ENCODE peak calls at places on chromosomes 12 and 14, in nine cellular contexts. Z, E, W, Q, N, C, R, H and F are unnamed samples.

GRCh38 chr12:62726471-62726980 is 208.4 kb downstream of the PPM1H start:
- DNase-seq in R (no peak), W (no peak), Q (no peak), Z (no peak), N (no peak), H (no peak), C (no peak), E (no peak), F (no peak)

GRCh38 chr12:27359578-27360340 is 27.1 kb downstream of the BMAL2 start:
- DNase-seq in W (no peak), Z (no peak), H (peak), Q (no peak), N (no peak), E (no peak), R (no peak), C (no peak), F (no peak)

GRCh38 chr12:116495260-116495659 is 63.9 kb upstream of the MAP1LC3B2 start:
- DNase-seq in N (no peak), W (peak), E (no peak), C (no peak), Q (no peak), H (no peak), Z (no peak), R (peak), F (no peak)

GRCh38 chr14:74932401-74932901 is 9.4 kb upstream of the RPS6KL1 start:
- DNase-seq in H (no peak), W (no peak), Z (no peak), N (no peak), Q (no peak), C (no peak), E (no peak), R (no peak), F (no peak)

GRCh38 chr14:45526715-45527549 is 273.9 kb upstream of the MIS18BP1 start:
- DNase-seq in Q (no peak), C (no peak), Z (peak), H (peak), E (peak), R (peak), W (peak), N (peak), F (peak)

GRCh38 chr12:8668441-8668840 is 5.8 kb upstream of the MFAP5 start:
- DNase-seq in E (no peak), R (no peak), Z (no peak), N (no peak), W (no peak), H (no peak), C (no peak), Q (no peak), F (no peak)

GRCh38 chr12:132325733-132326130 is 3.7 kb downstream of the GALNT9 start:
- DNase-seq in E (no peak), R (no peak), H (no peak), N (no peak), W (no peak), C (no peak), Z (no peak), Q (no peak), F (no peak)

GRCh38 chr12:32988982-32989381 is 92.4 kb upstream of the PKP2 start:
- DNase-seq in H (no peak), Q (no peak), C (no peak), N (no peak), E (peak), R (no peak), W (no peak), Z (no peak), F (no peak)

GRCh38 chr12:32104572-32105355 is 1.9 kb upstream of the BICD1 start:
- DNase-seq in Z (no peak), W (no peak), C (peak), H (no peak), R (no peak), E (no peak), N (no peak), Q (no peak), F (no peak)

GRCh38 chr12:45122776-45123380 is 72.0 kb upstream of the DBX2 start:
- DNase-seq in C (no peak), W (peak), R (no peak), Q (peak), H (peak), E (peak), Z (peak), N (no peak), F (peak)

GRCh38 chr14:93892923-93893549 is 34.1 kb upstream of the FAM181A start:
- DNase-seq in W (peak), Z (peak), Q (peak), N (no peak), R (peak), E (peak), H (peak), C (peak), F (peak)

GRCh38 chr12:117441751-117442150 is 80.3 kb upstream of the NOS1 start:
- DNase-seq in Z (no peak), Q (no peak), N (no peak), W (no peak), E (peak), R (peak), H (no peak), C (no peak), F (no peak)

GRCh38 chr12:123597100-123597499 is 4.8 kb upstream of the DDX55 start:
- DNase-seq in H (no peak), Q (no peak), N (no peak), E (no peak), C (no peak), Z (no peak), R (no peak), W (no peak), F (no peak)

GRCh38 chr12:121515615-121516014 is 65.2 kb downstream of the KDM2B start:
- DNase-seq in C (no peak), Z (no peak), Q (no peak), R (no peak), E (no peak), W (no peak), N (no peak), H (peak), F (no peak)

GRCh38 chr12:10167588-10167987 is 4.3 kb downstream of the OLR1 start:
- DNase-seq in R (no peak), C (no peak), Z (no peak), Q (no peak), E (no peak), N (no peak), H (peak), W (no peak), F (peak)

GRCh38 chr12:117491711-117492110 is 130.3 kb upstream of the NOS1 start:
- DNase-seq in W (no peak), Z (no peak), N (no peak), R (no peak), Q (no peak), C (no peak), E (no peak), H (no peak), F (no peak)

GRCh38 chr12:116924558-116925453 is 14.1 kb downstream of the FBXW8 start:
- DNase-seq in Z (no peak), W (peak), C (no peak), N (peak), H (peak), E (no peak), Q (no peak), R (no peak), F (peak)

GRCh38 chr12:93676408-93677194 is 574 bp upstream of the CRADD start:
- DNase-seq in R (no peak), Z (no peak), C (no peak), N (no peak), H (no peak), W (no peak), E (no peak), Q (no peak), F (no peak)

GRCh38 chr12:123512838-123513665 is 20.5 kb downstream of the RILPL1 start:
- DNase-seq in Z (no peak), R (no peak), N (no peak), W (no peak), Q (no peak), H (no peak), E (peak), C (no peak), F (no peak)

GRCh38 chr14:64696355-64696844 is 7.8 kb upstream of the PLEKHG3 start:
- DNase-seq in W (no peak), C (no peak), H (no peak), Z (no peak), Q (no peak), N (no peak), E (peak), R (no peak), F (no peak)

GRCh38 chr12:9651265-9651729 is 18.2 kb upstream of the CLEC2D start:
- DNase-seq in E (no peak), Q (no peak), N (no peak), Z (no peak), C (no peak), R (no peak), W (no peak), H (no peak), F (peak)

GRCh38 chr12:98062464-98063245 is 452.7 kb upstream of the TMPO start:
- DNase-seq in Q (no peak), N (no peak), C (no peak), H (no peak), E (no peak), R (no peak), W (no peak), Z (no peak), F (no peak)

GRCh38 chr12:3578557-3578956 is 87.6 kb downstream of the PRMT8 start:
- DNase-seq in C (no peak), W (no peak), H (no peak), R (no peak), Q (no peak), N (no peak), E (no peak), Z (no peak), F (no peak)

GRCh38 chr12:131963381-131963780 is 13.6 kb downstream of the EP400 start:
- DNase-seq in R (no peak), H (no peak), E (peak), N (no peak), C (peak), Z (no peak), W (no peak), Q (no peak), F (no peak)

GRCh38 chr12:46267618-46268348 is 1.1 kb downstream of the SLC38A1 start:
- DNase-seq in E (no peak), N (no peak), Z (peak), H (no peak), R (no peak), Q (no peak), C (peak), W (no peak), F (no peak)

GRCh38 chr12:109111775-109112491 is 4.5 kb upstream of the ACACB start:
- DNase-seq in R (peak), W (peak), Q (no peak), E (peak), C (peak), Z (peak), N (no peak), H (peak), F (no peak)

GRCh38 chr14:79254069-79254775 is 957.1 kb downstream of the DIO2 start:
- DNase-seq in C (no peak), W (no peak), Q (no peak), Z (no peak), H (no peak), E (no peak), R (no peak), N (no peak), F (no peak)

GRCh38 chr12:112190626-112191025 is 65.3 kb downstream of the TRAFD1 start:
- DNase-seq in W (no peak), H (no peak), C (no peak), E (no peak), Q (no peak), R (no peak), Z (no peak), N (no peak), F (no peak)

GRCh38 chr12:77047341-77048202 is 17.8 kb downstream of the E2F7 start:
- DNase-seq in W (no peak), H (no peak), Q (no peak), Z (no peak), E (no peak), R (no peak), N (no peak), C (no peak), F (no peak)

GRCh38 chr14:68295316-68295816 is 475.8 kb downstream of the RAD51B start:
- DNase-seq in Q (no peak), Z (no peak), E (no peak), H (peak), N (no peak), C (peak), W (peak), R (no peak), F (no peak)

GRCh38 chr12:116931665-116932064 is 20.9 kb downstream of the FBXW8 start:
- DNase-seq in C (no peak), W (no peak), E (no peak), H (no peak), Z (no peak), N (no peak), R (no peak), Q (no peak), F (no peak)

GRCh38 chr12:111767362-111768158 is 827 bp downstream of the ALDH2 start:
- DNase-seq in N (no peak), E (peak), Z (peak), H (peak), Q (no peak), C (no peak), R (peak), W (peak), F (no peak)

GRCh38 chr14:90968025-90968424 is 92.4 kb downstream of the RPS6KA5 start:
- DNase-seq in C (no peak), R (no peak), E (no peak), W (no peak), N (no peak), H (no peak), Z (no peak), Q (no peak), F (peak)

GRCh38 chr14:90971687-90972086 is 88.8 kb downstream of the RPS6KA5 start:
- DNase-seq in E (no peak), H (no peak), Q (no peak), N (no peak), Z (no peak), C (no peak), W (no peak), R (no peak), F (no peak)

GRCh38 chr14:90969493-90970166 is 90.8 kb downstream of the RPS6KA5 start:
- DNase-seq in Z (no peak), C (no peak), N (no peak), E (no peak), H (no peak), Q (no peak), W (peak), R (no peak), F (peak)

GRCh38 chr14:90966493-90966892 is 93.9 kb downstream of the RPS6KA5 start:
- DNase-seq in Z (no peak), C (no peak), H (no peak), Q (no peak), E (no peak), W (no peak), N (no peak), R (no peak), F (no peak)

GRCh38 chr14:90970167-90970600 is 90.3 kb downstream of the RPS6KA5 start:
- DNase-seq in N (no peak), H (no peak), C (no peak), W (peak), Q (no peak), Z (no peak), R (no peak), E (no peak), F (peak)
- TF ChIP-seq REST in N (no peak), H (no peak), C (no peak), W (no peak), Q (no peak), Z (no peak), R (no peak), E (no peak), F (no peak)

GRCh38 chr14:41285193-41285748 is 321.4 kb upstream of the LRFN5 start:
- DNase-seq in C (no peak), H (peak), E (peak), R (no peak), N (no peak), Q (no peak), W (no peak), Z (no peak), F (no peak)

DNA sequence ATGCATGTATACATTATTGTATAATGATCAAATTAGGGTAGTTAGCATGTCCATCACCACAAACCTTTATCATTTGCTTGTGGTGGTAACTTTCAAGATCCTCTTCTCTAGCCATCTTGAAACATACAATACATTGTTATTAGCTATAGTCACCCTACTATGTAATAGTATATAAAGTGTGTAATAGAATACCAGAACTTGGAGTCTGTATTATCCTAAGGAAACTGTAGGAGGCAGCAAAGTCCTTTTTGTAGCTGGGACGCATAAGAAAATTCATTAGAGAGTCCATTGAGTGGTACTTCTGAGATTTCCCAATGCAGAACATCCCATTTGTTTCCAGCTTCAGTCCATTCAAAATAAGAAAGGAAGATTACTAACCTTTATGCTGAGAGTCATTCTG is 325.9 kb upstream of the LRFN5 start:
- DNase-seq in R (no peak), Q (no peak), W (no peak), N (no peak), H (no peak), C (no peak), E (peak), Z (no peak), F (no peak)
- TF ChIP-seq CTCF in R (no peak), Q (peak), W (no peak), N (peak), H (peak), C (no peak), E (peak), Z (peak), F (no peak)

GRCh38 chr12:92146497-92146828 is 817 bp upstream of the BTG1 start:
- DNase-seq in Z (no peak), N (no peak), W (no peak), C (no peak), E (no peak), Q (no peak), H (no peak), R (no peak), F (no peak)

GRCh38 chr12:92147491-92147890 is 1.8 kb upstream of the BTG1 start:
- DNase-seq in C (no peak), Z (no peak), N (no peak), H (no peak), R (no peak), E (no peak), W (no peak), Q (no peak), F (no peak)

GRCh38 chr12:92145731-92146496 is at the start of gene BTG1:
- DNase-seq in N (peak), Q (peak), Z (peak), R (peak), H (peak), C (peak), E (peak), W (peak), F (peak)

GRCh38 chr12:92145481-92145730 is 240 bp downstream of the BTG1 start:
- DNase-seq in R (no peak), N (no peak), W (no peak), Q (no peak), Z (no peak), E (no peak), H (no peak), C (no peak), F (no peak)

GRCh38 chr12:92146865-92147264 is 1.2 kb upstream of the BTG1 start:
- DNase-seq in W (no peak), Q (no peak), C (no peak), E (no peak), R (no peak), N (no peak), Z (peak), H (no peak), F (no peak)
- H3K27ac ChIP-seq in W (no peak), Q (peak), C (peak), E (peak), R (peak), N (peak), Z (peak), H (no peak), F (peak)

GRCh38 chr12:11894890-11895289 is 175.8 kb upstream of the BCL2L14 start:
- DNase-seq in W (no peak), C (no peak), Z (no peak), N (peak), H (no peak), E (no peak), Q (no peak), R (no peak), F (no peak)
- TF ChIP-seq REST in W (no peak), C (no peak), Z (no peak), N (no peak), H (no peak), E (no peak), Q (no peak), R (no peak), F (no peak)

GRCh38 chr12:71663561-71664410 is at the start of the genes THAP2 and ZFC3H1:
- DNase-seq in W (peak), E (peak), H (peak), C (peak), R (peak), N (peak), Q (peak), Z (peak), F (peak)
- TF ChIP-seq CTCF in W (no peak), E (no peak), H (peak), C (peak), R (peak), N (peak), Q (peak), Z (peak), F (no peak)

GRCh38 chr12:67910360-67911292 is 78.6 kb upstream of the IFNG-AS1 start:
- DNase-seq in W (no peak), R (peak), N (no peak), H (no peak), C (no peak), Q (no peak), E (no peak), Z (no peak), F (no peak)
- H3K27ac ChIP-seq in W (no peak), R (peak), N (no peak), H (no peak), C (no peak), Q (no peak), E (no peak), Z (peak), F (no peak)

GRCh38 chr12:114799574-114800487 is 115.9 kb upstream of the TBX3 start:
- DNase-seq in H (peak), C (no peak), E (no peak), Z (no peak), Q (no peak), R (no peak), W (peak), N (no peak), F (no peak)
- TF ChIP-seq REST in H (no peak), C (no peak), E (no peak), Z (no peak), Q (no peak), R (no peak), W (no peak), N (no peak), F (no peak)

GRCh38 chr14:101906645-101907044 is 57.7 kb upstream of the DYNC1H1 start:
- DNase-seq in Q (no peak), C (no peak), N (no peak), H (no peak), R (no peak), W (no peak), Z (no peak), E (no peak), F (no peak)
- TF ChIP-seq CTCF in Q (no peak), C (no peak), N (no peak), H (no peak), R (no peak), W (no peak), Z (no peak), E (no peak), F (no peak)

GRCh38 chr12:56414401-56414800 is 34.8 kb downstream of the TIMELESS start:
- DNase-seq in Z (no peak), E (no peak), W (no peak), Q (no peak), C (no peak), N (no peak), H (no peak), R (no peak), F (no peak)
- H3K27ac ChIP-seq in Z (no peak), E (no peak), W (no peak), Q (no peak), C (no peak), N (no peak), H (no peak), R (no peak), F (no peak)

GRCh38 chr12:1811281-1811947 is 9.0 kb upstream of the LRTM2 start:
- DNase-seq in R (no peak), Q (no peak), E (no peak), Z (no peak), N (no peak), W (no peak), C (no peak), H (peak), F (peak)
- TF ChIP-seq REST in R (no peak), Q (no peak), E (no peak), Z (no peak), N (no peak), W (no peak), C (no peak), H (no peak), F (no peak)